ENCODE peak calls at places on chromosome 6, in four cellular contexts. H is H1, G is HepG2, C is GM12878. K is an unnamed sample. For H3K4me1, the result is how much of the 10 kb centered on the place peaks cover.

GRCh38 chr6:38346291-38347079 is 293.2 kb downstream of the BTBD9 start:
- DNase-seq in H (no peak), G (no peak), C (no peak), K (peak)

GRCh38 chr6:165811512-165811911 is 148.5 kb upstream of the PDE10A start:
- DNase-seq in H (no peak), G (no peak), C (no peak), K (no peak)

GRCh38 chr6:37239950-37240713 is 17.4 kb upstream of the TBC1D22B start:
- DNase-seq in H (no peak), G (peak), C (peak), K (no peak)

GRCh38 chr6:132728616-132729015 is 14.8 kb upstream of the VNN1 start:
- DNase-seq in H (no peak), G (peak), C (no peak), K (no peak)

GRCh38 chr6:12637960-12638641 is 78.5 kb upstream of the PHACTR1 start:
- DNase-seq in H (peak), G (peak), C (peak), K (peak)

GRCh38 chr6:40720375-40720748 is 133.2 kb upstream of the LRFN2 start:
- DNase-seq in H (no peak), G (no peak), C (no peak), K (no peak)

GRCh38 chr6:52577022-52577777 is at the start of gene TRAM2:
- DNase-seq in H (peak), G (peak), C (no peak), K (no peak)

GRCh38 chr6:161710698-161711097 is 436.8 kb upstream of the AGPAT4 start:
- DNase-seq in H (no peak), G (no peak), C (no peak), K (no peak)

GRCh38 chr6:88165087-88165876 is 865 bp downstream of the CNR1 start:
- DNase-seq in H (no peak), G (no peak), C (no peak), K (no peak)

GRCh38 chr6:142378138-142378875 is 76.5 kb downstream of the ADGRG6 start:
- DNase-seq in H (no peak), G (peak), C (no peak), K (no peak)

GRCh38 chr6:13496508-13497180 is 9.2 kb upstream of the GFOD1 start:
- DNase-seq in H (no peak), G (no peak), C (no peak), K (no peak)

GRCh38 chr6:53837875-53838806 is 43.3 kb downstream of the LRRC1 start:
- DNase-seq in H (no peak), G (no peak), C (no peak), K (no peak)

GRCh38 chr6:135993321-135993720 is 141.8 kb downstream of the PDE7B start:
- DNase-seq in H (no peak), G (no peak), C (no peak), K (no peak)

GRCh38 chr6:54335871-54336270 is 27.6 kb downstream of the TINAG start:
- DNase-seq in H (no peak), G (peak), C (no peak), K (peak)

GRCh38 chr6:56727097-56727845 is 84.6 kb upstream of the DST start:
- DNase-seq in H (no peak), G (peak), C (no peak), K (no peak)

GRCh38 chr6:89596484-89596883 is 42.1 kb downstream of the LYRM2 start:
- DNase-seq in H (no peak), G (no peak), C (no peak), K (no peak)

GRCh38 chr6:47242483-47243386 is 67.0 kb downstream of the TNFRSF21 start:
- DNase-seq in H (no peak), G (no peak), C (peak), K (no peak)

GRCh38 chr6:7566617-7567173 is 23.3 kb upstream of the SNRNP48 start:
- DNase-seq in H (no peak), G (no peak), C (no peak), K (no peak)

GRCh38 chr6:141301779-141302178 is 830.9 kb upstream of the GJE1 start:
- DNase-seq in H (no peak), G (no peak), C (no peak), K (no peak)

GRCh38 chr6:134753001-134753400 is 196.9 kb downstream of the ALDH8A1 start:
- DNase-seq in H (no peak), G (no peak), C (no peak), K (no peak)

GRCh38 chr6:99613705-99614429 is 7.2 kb downstream of the PRDM13 start:
- DNase-seq in H (peak), G (no peak), C (no peak), K (no peak)

GRCh38 chr6:40999498-41000070 is 39.4 kb downstream of the UNC5CL start:
- DNase-seq in H (peak), G (peak), C (peak), K (peak)

GRCh38 chr6:42313038-42313437 is 95.4 kb upstream of the MRPS10 start:
- DNase-seq in H (no peak), G (no peak), C (no peak), K (no peak)

GRCh38 chr6:3039384-3039783 is 28.9 kb upstream of the RIPK1 start:
- DNase-seq in H (no peak), G (no peak), C (no peak), K (no peak)
- TF ChIP-seq ZNF274 in H (no peak), G (no peak), C (no peak), K (no peak)

GRCh38 chr6:32607263-32607987 is 17.8 kb upstream of the HLA-DRB1 start:
- DNase-seq in H (no peak), G (no peak), C (no peak), K (no peak)
- TF ChIP-seq SUZ12 in H (no peak), G (no peak), C (no peak), K (no peak)

GRCh38 chr6:139754898-139755754 is 380.7 kb upstream of the CITED2 start:
- DNase-seq in H (no peak), G (peak), C (no peak), K (no peak)
- H3K4me1 ChIP-seq in H (under half), G (under half), C (under half), K (under half)

GRCh38 chr6:109854541-109855308 is 123.4 kb upstream of the GPR6 start:
- DNase-seq in H (no peak), G (no peak), C (no peak), K (peak)

GRCh38 chr6:109852713-109853112 is 125.4 kb upstream of the GPR6 start:
- DNase-seq in H (no peak), G (no peak), C (no peak), K (no peak)

GRCh38 chr6:109853951-109854350 is 124.2 kb upstream of the GPR6 start:
- DNase-seq in H (no peak), G (no peak), C (no peak), K (no peak)

GRCh38 chr6:109853426-109853825 is 124.7 kb upstream of the GPR6 start:
- DNase-seq in H (no peak), G (no peak), C (no peak), K (no peak)
- TF ChIP-seq ZNF274 in H (no peak), G (no peak), C (no peak), K (no peak)

K was measured in NT2/D1.